ENCODE peak calls at places on chromosomes 11 and 22, in eight cellular contexts. L is right lobe of liver, R is HepG2, S is ovary, J is HCT116, C is esophagus squamous epithelium, Z is Peyer's patch, K is IMR-90. V is an unnamed sample.

GRCh38 chr11:62708423-62709261 is 1.2 kb downstream of the GNG3 start:
- DNase-seq in J (no peak), S (peak), Z (peak), R (no peak), K (no peak), C (no peak), L (no peak), V (peak)

GRCh38 chr11:4059424-4059823 is 35.2 kb upstream of the RRM1 start:
- DNase-seq in K (no peak), C (no peak), S (no peak), L (no peak), Z (no peak), J (no peak), R (no peak), V (no peak)

GRCh38 chr22:48749555-48750227 is 1078.0 kb downstream of the BRD1 start:
- DNase-seq in K (no peak), C (no peak), L (no peak), Z (peak), S (no peak), J (no peak), R (no peak), V (peak)

GRCh38 chr11:49995559-49995958 is 13.2 kb upstream of the OR4C12 start:
- DNase-seq in Z (no peak), L (no peak), R (peak), C (no peak), S (no peak), K (peak), J (peak), V (no peak)

GRCh38 chr11:43852057-43852636 is 28.5 kb upstream of the ALKBH3 start:
- DNase-seq in J (peak), K (peak), R (peak), L (no peak), Z (peak), S (no peak), C (no peak), V (peak)

GRCh38 chr22:20155330-20156041 is 4.6 kb upstream of the CCDC188 start:
- DNase-seq in J (no peak), R (peak), Z (no peak), S (no peak), L (no peak), K (no peak), C (no peak), V (peak)

GRCh38 chr11:1198766-1199688 is 23.8 kb upstream of the MUC5B start:
- DNase-seq in S (peak), J (no peak), R (no peak), C (no peak), Z (no peak), L (peak), K (no peak), V (peak)

GRCh38 chr11:45931739-45932138 is 9.3 kb downstream of the LARGE2 start:
- DNase-seq in R (no peak), C (no peak), Z (no peak), K (no peak), L (no peak), J (no peak), S (no peak), V (no peak)

GRCh38 chr11:9150501-9150900 is 59.1 kb upstream of the SCUBE2 start:
- DNase-seq in L (no peak), S (no peak), R (no peak), Z (no peak), J (no peak), K (peak), C (no peak), V (no peak)

GRCh38 chr11:29333993-29334780 is 682.6 kb downstream of the KCNA4 start:
- DNase-seq in Z (no peak), K (peak), L (no peak), R (peak), J (peak), C (no peak), S (no peak), V (no peak)

GRCh38 chr22:26722159-26722558 is 64.8 kb downstream of the MIAT start:
- DNase-seq in C (no peak), J (no peak), Z (no peak), S (no peak), K (peak), R (no peak), L (no peak), V (no peak)

GRCh38 chr11:67194096-67194495 is 72.2 kb upstream of the GRK2 start:
- DNase-seq in J (no peak), K (no peak), Z (no peak), L (no peak), S (no peak), C (no peak), R (no peak), V (no peak)

GRCh38 chr11:115682901-115683300 is 178.7 kb upstream of the CADM1 start:
- DNase-seq in Z (no peak), L (no peak), C (no peak), S (no peak), J (no peak), K (no peak), R (no peak), V (no peak)

GRCh38 chr11:60871378-60872061 is 4.2 kb downstream of the ZP1 start:
- DNase-seq in Z (no peak), R (no peak), K (peak), L (no peak), J (no peak), S (no peak), C (no peak), V (peak)

GRCh38 chr22:40345801-40346177 is 511 bp upstream of the ADSL start:
- DNase-seq in Z (peak), L (no peak), R (peak), S (no peak), J (no peak), C (no peak), K (no peak), V (peak)

GRCh38 chr11:96222102-96222501 is 120.9 kb downstream of the MAML2 start:
- DNase-seq in Z (no peak), L (no peak), K (peak), J (no peak), S (no peak), C (no peak), R (no peak), V (no peak)

GRCh38 chr11:79592441-79593223 is 151.8 kb upstream of the TENM4 start:
- DNase-seq in K (no peak), J (no peak), L (no peak), Z (no peak), C (no peak), S (no peak), R (no peak), V (no peak)

GRCh38 chr11:110000045-110000502 is 93.1 kb upstream of the ZC3H12C start:
- DNase-seq in Z (no peak), C (no peak), R (no peak), J (peak), S (no peak), L (no peak), K (peak), V (no peak)

GRCh38 chr22:48893288-48894063 is 934.2 kb downstream of the BRD1 start:
- DNase-seq in J (no peak), Z (no peak), C (no peak), K (no peak), L (peak), R (no peak), S (no peak), V (no peak)

GRCh38 chr11:1438261-1438966 is 48.2 kb downstream of the MOB2 start:
- DNase-seq in K (no peak), J (no peak), S (no peak), R (no peak), Z (no peak), L (no peak), C (no peak), V (peak)

GRCh38 chr11:121561240-121561639 is 108.5 kb upstream of the SORL1-AS1 start:
- DNase-seq in Z (no peak), C (no peak), J (no peak), R (no peak), S (no peak), L (no peak), K (no peak), V (no peak)

GRCh38 chr11:27218498-27219038 is 144.4 kb downstream of the CCDC34 start:
- DNase-seq in Z (no peak), C (no peak), L (no peak), K (peak), S (no peak), R (no peak), J (no peak), V (no peak)

GRCh38 chr11:3189193-3189843 is 24.2 kb upstream of the OSBPL5 start:
- DNase-seq in K (no peak), Z (no peak), L (peak), J (no peak), C (no peak), S (no peak), R (no peak), V (no peak)

GRCh38 chr11:9060700-9061111 is 30.7 kb downstream of the SCUBE2 start:
- DNase-seq in S (no peak), K (no peak), R (peak), C (no peak), J (no peak), Z (no peak), L (no peak), V (no peak)

GRCh38 chr22:35023692-35024363 is 42.1 kb upstream of the ISX start:
- DNase-seq in L (peak), C (no peak), K (no peak), R (no peak), J (peak), S (peak), Z (peak), V (peak)

GRCh38 chr22:34308101-34308500 is 387.8 kb upstream of the LARGE1 start:
- DNase-seq in J (no peak), Z (no peak), K (no peak), L (no peak), R (no peak), S (no peak), C (no peak), V (no peak)

GRCh38 chr22:47197735-47198500 is 435.5 kb downstream of the TBC1D22A start:
- DNase-seq in J (no peak), C (no peak), S (peak), Z (peak), K (no peak), R (no peak), L (no peak), V (peak)

GRCh38 chr11:33067294-33067693 is 27.9 kb downstream of the TCP11L1 start:
- DNase-seq in Z (no peak), J (no peak), S (no peak), C (no peak), L (no peak), K (no peak), R (no peak), V (no peak)

GRCh38 chr11:94128746-94129504 is at the start of gene PANX1:
- DNase-seq in R (peak), J (peak), L (peak), Z (peak), S (peak), C (peak), K (peak), V (peak)

GRCh38 chr11:112113539-112114457 is 27.1 kb downstream of the SDHD start:
- DNase-seq in R (peak), K (peak), Z (no peak), C (no peak), L (no peak), J (peak), S (no peak), V (no peak)

GRCh38 chr11:36333897-36334296 is 37.8 kb downstream of the PRR5L start:
- DNase-seq in Z (no peak), R (no peak), J (peak), K (peak), S (no peak), C (no peak), L (no peak), V (no peak)

GRCh38 chr11:91164452-91164822 is 941.6 kb upstream of the CHORDC1 start:
- DNase-seq in R (no peak), S (no peak), Z (no peak), J (no peak), K (no peak), L (no peak), C (no peak), V (no peak)

GRCh38 chr11:103682318-103683184 is 353.9 kb upstream of the DDI1 start:
- DNase-seq in J (peak), R (peak), Z (peak), L (no peak), S (peak), K (peak), C (no peak), V (peak)

GRCh38 chr22:41987276-41987675 is 11.3 kb upstream of the WBP2NL start:
- DNase-seq in S (no peak), R (no peak), J (no peak), C (no peak), L (peak), K (no peak), Z (no peak), V (no peak)

GRCh38 chr11:46414466-46414796 is 22.9 kb upstream of the CHRM4 start:
- DNase-seq in R (no peak), S (no peak), K (no peak), J (no peak), L (no peak), C (no peak), Z (no peak), V (no peak)

GRCh38 chr22:45546333-45547015 is 43.8 kb downstream of the FBLN1 start:
- DNase-seq in R (no peak), Z (no peak), L (no peak), K (no peak), C (no peak), S (no peak), J (no peak), V (no peak)
- H3K27ac ChIP-seq in R (no peak), Z (no peak), L (no peak), K (no peak), C (no peak), S (no peak), J (no peak), V (peak)

DNA sequence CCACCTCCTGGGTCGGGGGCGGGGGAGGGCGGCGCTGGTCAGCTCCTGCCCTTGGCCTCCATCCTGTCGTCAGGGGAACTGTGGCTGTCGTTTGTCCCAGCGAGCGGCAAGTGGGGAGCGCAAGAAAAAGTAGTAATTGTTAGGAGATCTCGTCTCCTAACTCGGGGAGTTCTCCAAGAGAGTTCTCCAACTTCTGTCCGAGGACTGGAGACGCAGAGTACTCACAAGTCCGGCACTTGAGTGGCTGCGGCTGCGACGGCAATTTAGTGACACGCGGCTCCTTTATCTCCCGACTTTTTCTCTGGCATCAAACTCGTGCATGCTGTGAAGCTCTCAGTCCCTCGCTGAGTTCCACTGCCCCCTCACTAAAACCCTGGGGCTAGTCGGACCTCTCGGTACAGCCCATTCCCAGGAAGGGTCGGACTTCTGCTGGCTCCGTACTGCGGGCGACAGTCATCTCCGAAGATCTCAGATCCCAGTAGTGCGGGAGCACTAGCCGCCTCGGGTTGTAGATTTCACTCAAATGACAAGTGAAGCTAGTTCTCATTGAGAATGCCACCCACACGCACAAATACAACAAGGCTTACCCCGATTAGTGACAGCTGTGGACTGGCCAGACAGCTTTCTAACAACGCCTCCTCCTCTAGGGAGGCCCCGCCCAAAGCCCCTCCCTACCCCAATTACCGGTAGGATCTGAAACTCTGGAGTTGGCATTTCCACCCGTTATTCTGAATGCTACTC is at the start of gene PGR:
- DNase-seq in J (no peak), K (no peak), R (no peak), Z (no peak), L (no peak), C (no peak), S (peak), V (no peak)
- TF ChIP-seq POLR2A in J (no peak), K (no peak), R (no peak), Z (no peak), L (no peak), C (no peak), S (no peak), V (no peak)

GRCh38 chr11:119154178-119154577 is 5.3 kb downstream of the ABCG4 start:
- DNase-seq in C (no peak), L (no peak), J (no peak), K (no peak), R (no peak), Z (no peak), S (no peak), V (no peak)

GRCh38 chr11:119155733-119156492 is 7.1 kb downstream of the ABCG4 start:
- DNase-seq in C (no peak), S (no peak), L (no peak), R (peak), J (peak), Z (peak), K (no peak), V (no peak)

GRCh38 chr11:119152043-119152442 is 3.2 kb downstream of the ABCG4 start:
- DNase-seq in Z (no peak), S (no peak), R (no peak), J (no peak), C (no peak), K (no peak), L (no peak), V (no peak)

GRCh38 chr11:119152604-119153003 is 3.8 kb downstream of the ABCG4 start:
- DNase-seq in K (no peak), L (no peak), Z (no peak), C (no peak), R (no peak), J (no peak), S (no peak), V (no peak)

DNA sequence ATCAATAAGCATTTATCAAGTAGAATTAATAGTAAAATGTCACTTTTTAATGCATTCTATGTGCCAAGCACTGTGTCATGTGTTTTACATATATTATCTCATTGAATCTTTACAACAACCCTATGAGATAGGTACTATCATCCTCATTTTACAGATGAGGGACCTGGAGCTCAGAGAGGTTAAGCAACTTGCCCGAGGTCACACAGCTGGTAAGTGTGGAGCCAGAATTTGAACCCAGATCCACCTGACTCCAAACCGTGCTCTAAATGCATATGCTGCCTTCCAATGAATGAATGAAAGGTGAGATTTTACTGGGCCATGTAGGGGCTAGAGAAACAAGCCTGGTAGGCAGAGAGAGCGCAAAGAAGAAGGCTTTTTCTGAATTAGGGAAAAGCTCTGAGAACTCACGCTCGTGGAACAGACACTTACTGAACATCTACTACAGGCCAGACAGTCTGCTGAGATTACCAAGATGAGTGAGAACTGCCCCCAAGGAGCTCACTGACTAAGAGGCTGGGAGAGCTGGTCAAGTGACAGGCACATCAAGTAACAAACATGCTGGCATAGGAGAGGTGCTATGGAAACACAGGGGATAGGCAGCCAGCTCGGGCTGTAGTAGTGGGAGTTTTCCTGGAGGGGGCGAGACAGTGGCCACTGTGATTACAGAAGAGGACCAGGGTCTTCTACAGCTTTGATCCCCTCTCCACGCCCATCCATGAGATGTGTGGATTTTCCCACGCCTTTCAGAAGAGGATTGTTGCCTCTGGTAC is 4.4 kb downstream of the ABCG4 start:
- DNase-seq in Z (no peak), S (no peak), R (no peak), J (no peak), C (no peak), K (no peak), L (no peak), V (no peak)
- TF ChIP-seq CTCF in Z (no peak), S (no peak), R (no peak), J (no peak), C (no peak), K (peak), L (no peak), V (no peak)

GRCh38 chr11:118200497-118200896 is 24.1 kb upstream of the SCN2B start:
- DNase-seq in C (no peak), K (no peak), R (no peak), Z (no peak), L (no peak), J (no peak), S (no peak), V (no peak)
- H3K27ac ChIP-seq in C (no peak), K (no peak), R (no peak), Z (peak), L (no peak), J (no peak), S (no peak), V (no peak)

GRCh38 chr11:74170694-74171629 is at the start of the genes C2CD3 and PPME1:
- DNase-seq in C (peak), K (peak), J (peak), S (peak), Z (peak), L (peak), R (peak), V (peak)
- TF ChIP-seq POLR2A in C (peak), K (peak), J (peak), S (peak), Z (peak), L (peak), R (peak), V (peak)

GRCh38 chr11:85809881-85810280 is 1.1 kb downstream of the SYTL2 start:
- DNase-seq in R (peak), C (no peak), S (no peak), Z (no peak), K (no peak), J (no peak), L (no peak), V (no peak)
- TF ChIP-seq CTCF in R (peak), C (no peak), S (no peak), Z (no peak), K (no peak), J (peak), L (no peak), V (no peak)

GRCh38 chr11:6225896-6226295 is 8.5 kb downstream of the FHIP1B start:
- DNase-seq in R (no peak), Z (no peak), C (no peak), K (no peak), L (no peak), S (no peak), J (no peak), V (no peak)

GRCh38 chr11:6224421-6224820 is 10.0 kb downstream of the FHIP1B start:
- DNase-seq in Z (no peak), R (no peak), J (no peak), S (no peak), L (no peak), C (no peak), K (no peak), V (no peak)

GRCh38 chr11:6225024-6225423 is 9.4 kb downstream of the FHIP1B start:
- DNase-seq in J (no peak), K (no peak), S (no peak), C (no peak), Z (no peak), L (no peak), R (no peak), V (no peak)

GRCh38 chr11:6219359-6219758 is 14.0 kb downstream of the C11orf42 start:
- DNase-seq in R (no peak), J (no peak), C (no peak), K (peak), L (no peak), S (no peak), Z (no peak), V (no peak)

DNA sequence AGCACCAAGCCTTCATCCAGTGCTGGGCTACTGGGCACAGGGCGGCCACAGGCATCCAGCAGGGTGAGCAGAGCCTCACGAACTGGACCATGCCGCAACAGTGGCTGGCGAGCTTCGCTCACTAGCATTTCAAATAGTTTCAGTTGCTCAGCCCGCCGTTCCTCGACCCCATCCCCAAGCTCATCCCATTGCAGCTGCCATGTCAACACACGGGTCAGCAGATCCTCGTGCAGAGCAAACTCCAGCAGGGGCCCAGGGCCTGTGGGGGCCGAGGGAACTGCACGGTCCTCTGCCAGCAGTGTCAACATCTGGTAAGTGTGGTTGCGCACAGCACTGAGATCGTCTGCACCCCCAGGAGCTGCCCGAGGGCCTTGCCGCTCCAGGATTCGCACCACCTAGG is 10.6 kb downstream of the FHIP1B start:
- DNase-seq in L (no peak), S (no peak), K (no peak), C (no peak), R (no peak), J (no peak), Z (no peak), V (no peak)
- H3K27ac ChIP-seq in L (no peak), S (no peak), K (no peak), C (no peak), R (no peak), J (no peak), Z (no peak), V (no peak)

V was measured in stomach.